ENCODE peak calls at places on chromosome 13, in six cellular contexts. C, W, L, V, H and G are unnamed samples.

GRCh38 chr13:30892966-30893365 is 13.1 kb upstream of the MEDAG start:
- DNase-seq in C (peak), W (peak), L (peak), V (peak), H (no peak), G (peak)

GRCh38 chr13:51764184-51765141 is 39.5 kb downstream of the DHRS12 start:
- DNase-seq in C (no peak), W (peak), L (peak), V (no peak), H (peak), G (peak)

GRCh38 chr13:77028202-77028601 is 1.2 kb upstream of the FBXL3 start:
- DNase-seq in C (peak), W (no peak), L (peak), V (no peak), H (peak), G (peak)

GRCh38 chr13:28637714-28638355 is 21.1 kb upstream of the POMP start:
- DNase-seq in C (no peak), W (no peak), L (peak), V (peak), H (no peak), G (no peak)

GRCh38 chr13:44013666-44014291 is 134.1 kb downstream of the LACC1 start:
- DNase-seq in C (no peak), W (no peak), L (no peak), V (no peak), H (no peak), G (no peak)

GRCh38 chr13:45297456-45298205 is 43.4 kb downstream of the TPT1 start:
- DNase-seq in C (no peak), W (no peak), L (no peak), V (no peak), H (peak), G (no peak)

GRCh38 chr13:33958964-33959363 is 141.0 kb downstream of the RFC3 start:
- DNase-seq in C (no peak), W (no peak), L (no peak), V (no peak), H (no peak), G (no peak)

GRCh38 chr13:30334663-30335386 is 27.5 kb upstream of the KATNAL1 start:
- DNase-seq in C (peak), W (peak), L (peak), V (peak), H (peak), G (peak)

GRCh38 chr13:105928901-105929300 is 606.6 kb downstream of the EFNB2 start:
- DNase-seq in C (no peak), W (no peak), L (no peak), V (no peak), H (no peak), G (no peak)

GRCh38 chr13:39370554-39370953 is 232.4 kb downstream of the LHFPL6 start:
- DNase-seq in C (no peak), W (no peak), L (no peak), V (no peak), H (no peak), G (no peak)

GRCh38 chr13:37495046-37495445 is 103.5 kb downstream of the POSTN start:
- DNase-seq in C (no peak), W (no peak), L (peak), V (peak), H (no peak), G (peak)

GRCh38 chr13:19618925-19619324 is 14.5 kb upstream of the MPHOSPH8 start:
- DNase-seq in C (peak), W (no peak), L (peak), V (peak), H (peak), G (no peak)

GRCh38 chr13:76968041-76968440 is 19.7 kb downstream of the ACOD1 start:
- DNase-seq in C (peak), W (no peak), L (no peak), V (no peak), H (no peak), G (peak)

GRCh38 chr13:50951366-50951765 is 41.8 kb downstream of the RNASEH2B start:
- DNase-seq in C (no peak), W (no peak), L (no peak), V (no peak), H (no peak), G (no peak)

GRCh38 chr13:84917252-84917878 is 881.9 kb downstream of the SLITRK6 start:
- DNase-seq in C (peak), W (no peak), L (peak), V (peak), H (no peak), G (peak)

GRCh38 chr13:32153056-32153455 is 121.5 kb downstream of the FRY start:
- DNase-seq in C (no peak), W (no peak), L (no peak), V (no peak), H (no peak), G (no peak)

GRCh38 chr13:51585696-51586095 is 1.4 kb downstream of the WDFY2 start:
- DNase-seq in C (no peak), W (no peak), L (no peak), V (peak), H (peak), G (no peak)

GRCh38 chr13:76019421-76020044 is 383.4 kb downstream of the LMO7 start:
- DNase-seq in C (peak), W (no peak), L (peak), V (peak), H (no peak), G (peak)

GRCh38 chr13:98570929-98571372 is 6.0 kb downstream of the STK24 start:
- DNase-seq in C (no peak), W (no peak), L (no peak), V (peak), H (peak), G (peak)

GRCh38 chr13:59043016-59043415 is 1120.7 kb downstream of the DIAPH3 start:
- DNase-seq in C (no peak), W (no peak), L (no peak), V (no peak), H (no peak), G (peak)

GRCh38 chr13:43273362-43273761 is 250.0 kb downstream of the DNAJC15 start:
- DNase-seq in C (peak), W (no peak), L (no peak), V (no peak), H (no peak), G (peak)

GRCh38 chr13:43981091-43981490 is 101.4 kb downstream of the LACC1 start:
- DNase-seq in C (no peak), W (no peak), L (peak), V (no peak), H (no peak), G (peak)

GRCh38 chr13:110509478-110509926 is 52.0 kb downstream of the RAB20 start:
- DNase-seq in C (peak), W (no peak), L (peak), V (peak), H (no peak), G (peak)